ENCODE peak calls at places on chromosome 1, in five cellular contexts. L is pancreas, G is suprapubic skin, S is colonic mucosa, K is astrocyte of the cerebellum. F is an unnamed sample.

GRCh38 chr1:160807738-160808137 is 11.8 kb downstream of the LY9 start:
- DNase-seq in G (no peak), K (no peak), L (no peak), S (no peak), F (no peak)

GRCh38 chr1:29991025-29991424 is 732.4 kb downstream of the MATN1 start:
- DNase-seq in K (no peak), S (peak), L (no peak), G (no peak), F (peak)

GRCh38 chr1:105865546-105865945 is 1190.9 kb upstream of the PRMT6 start:
- DNase-seq in S (no peak), K (no peak), L (no peak), G (no peak), F (no peak)

GRCh38 chr1:117686907-117687306 is 81.1 kb downstream of the TENT5C start:
- DNase-seq in K (no peak), G (no peak), L (no peak), S (no peak), F (no peak)

GRCh38 chr1:31683997-31684396 is 19.8 kb downstream of the COL16A1 start:
- DNase-seq in K (no peak), S (peak), L (no peak), G (no peak), F (no peak)

GRCh38 chr1:6239950-6240768 is 3.8 kb upstream of the HES3 start:
- DNase-seq in G (no peak), L (no peak), S (no peak), K (no peak), F (no peak)

GRCh38 chr1:156420209-156421061 is 51.4 kb downstream of the RHBG start:
- DNase-seq in L (peak), S (no peak), K (no peak), G (no peak), F (no peak)

GRCh38 chr1:17289756-17290155 is 18.2 kb upstream of the PADI4 start:
- DNase-seq in L (no peak), S (no peak), K (peak), G (no peak), F (no peak)

GRCh38 chr1:162386292-162387225 is 5.0 kb downstream of the C1orf226 start:
- DNase-seq in K (no peak), L (no peak), G (no peak), S (no peak), F (peak)

GRCh38 chr1:16625497-16626408 is 12.4 kb upstream of the NBPF1 start:
- DNase-seq in L (peak), G (no peak), S (no peak), K (no peak), F (peak)

GRCh38 chr1:115524211-115524610 is 117.6 kb upstream of the VANGL1 start:
- DNase-seq in S (no peak), K (no peak), G (no peak), L (no peak), F (no peak)

GRCh38 chr1:39268112-39268581 is 63.7 kb downstream of the MACF1 start:
- DNase-seq in L (no peak), S (no peak), K (peak), G (no peak), F (no peak)

GRCh38 chr1:152954436-152954835 is 7.4 kb downstream of the SPRR5 start:
- DNase-seq in K (no peak), S (no peak), G (no peak), L (no peak), F (peak)

GRCh38 chr1:206479164-206480125 is 9.2 kb downstream of the IKBKE start:
- DNase-seq in S (peak), G (no peak), K (peak), L (peak), F (no peak)

GRCh38 chr1:86774305-86775304 is 70.2 kb downstream of the SH3GLB1 start:
- DNase-seq in K (no peak), S (peak), G (peak), L (no peak), F (no peak)

GRCh38 chr1:173864179-173864867 is 3.5 kb downstream of the GAS5 start:
- DNase-seq in K (no peak), S (no peak), L (no peak), G (no peak), F (no peak)

GRCh38 chr1:53373246-53373645 is 45.4 kb upstream of the LRP8 start:
- DNase-seq in S (no peak), K (no peak), G (peak), L (no peak), F (peak)

GRCh38 chr1:172883387-172883791 is 167.4 kb downstream of the TNFSF18 start:
- DNase-seq in L (no peak), G (no peak), K (no peak), S (no peak), F (no peak)

GRCh38 chr1:188715566-188715965 is 1762.1 kb downstream of the BRINP3 start:
- DNase-seq in L (no peak), G (no peak), S (no peak), K (no peak), F (no peak)

GRCh38 chr1:168348146-168348709 is 67.6 kb downstream of the TBX19 start:
- DNase-seq in S (no peak), L (no peak), K (no peak), G (no peak), F (no peak)

GRCh38 chr1:53346814-53347176 is 18.9 kb upstream of the LRP8 start:
- DNase-seq in S (no peak), G (peak), L (peak), K (no peak), F (no peak)

GRCh38 chr1:31382379-31382989 is 9.6 kb upstream of the FABP3 start:
- DNase-seq in S (no peak), L (no peak), G (no peak), K (no peak), F (no peak)

GRCh38 chr1:245859510-245860114 is 647.5 kb downstream of the SMYD3 start:
- DNase-seq in L (no peak), G (no peak), K (no peak), S (no peak), F (no peak)

GRCh38 chr1:59272507-59272906 is 24.4 kb upstream of the FGGY start:
- DNase-seq in L (no peak), G (no peak), S (no peak), K (no peak), F (no peak)

GRCh38 chr1:55823521-55824296 is 608.5 kb upstream of the USP24 start:
- DNase-seq in L (no peak), G (no peak), K (no peak), S (no peak), F (no peak)

GRCh38 chr1:64240209-64240608 is 36.8 kb downstream of the UBE2U start:
- DNase-seq in K (no peak), G (no peak), L (no peak), S (no peak), F (no peak)

GRCh38 chr1:248807067-248807737 is 18.5 kb downstream of the SH3BP5L start:
- DNase-seq in L (peak), S (peak), G (peak), K (no peak), F (no peak)

GRCh38 chr1:32241011-32241763 is 5.8 kb upstream of the FAM167B start:
- DNase-seq in L (peak), S (peak), G (peak), K (no peak), F (no peak)

GRCh38 chr1:13700521-13701273 is 709 bp downstream of the PRDM2 start:
- DNase-seq in K (no peak), L (no peak), S (peak), G (no peak), F (no peak)

GRCh38 chr1:115112496-115113375 is 23.4 kb upstream of the TSPAN2 start:
- DNase-seq in L (peak), S (peak), K (no peak), G (no peak), F (no peak)

GRCh38 chr1:200353232-200353631 is 56.6 kb downstream of the ZNF281 start:
- DNase-seq in G (no peak), K (no peak), S (no peak), L (no peak), F (no peak)

GRCh38 chr1:181119076-181119989 is 30.8 kb downstream of the IER5 start:
- DNase-seq in G (peak), S (no peak), K (no peak), L (no peak), F (no peak)

GRCh38 chr1:3651939-3652537 is at the start of gene TP73:
- DNase-seq in K (no peak), S (no peak), L (peak), G (no peak), F (no peak)

GRCh38 chr1:15364740-15365139 is 44.9 kb upstream of the EFHD2 start:
- DNase-seq in G (no peak), S (no peak), L (no peak), K (no peak), F (no peak)
- TF ChIP-seq CTCF in G (no peak), S (no peak), L (no peak), K (no peak), F (no peak)

GRCh38 chr1:82762829-82763532 is 962.2 kb downstream of the ADGRL2 start:
- DNase-seq in G (no peak), L (no peak), S (no peak), K (no peak), F (no peak)

GRCh38 chr1:82755671-82756070 is 954.9 kb downstream of the ADGRL2 start:
- DNase-seq in G (no peak), S (no peak), L (no peak), K (no peak), F (no peak)

GRCh38 chr1:82759035-82759434 is 958.3 kb downstream of the ADGRL2 start:
- DNase-seq in G (no peak), S (no peak), K (no peak), L (no peak), F (no peak)
- TF ChIP-seq CTCF in G (no peak), S (no peak), K (peak), L (no peak), F (peak)

GRCh38 chr1:109197163-109198042 is 16.3 kb upstream of the SARS1 start:
- DNase-seq in S (no peak), K (peak), L (no peak), G (no peak), F (no peak)
- TF ChIP-seq CTCF in S (no peak), K (no peak), L (no peak), G (no peak), F (no peak)

GRCh38 chr1:203760506-203760905 is 4.5 kb upstream of the LAX1 start:
- DNase-seq in G (no peak), K (no peak), L (no peak), S (no peak), F (no peak)
- TF ChIP-seq CTCF in G (no peak), K (no peak), L (no peak), S (no peak), F (no peak)

DNA sequence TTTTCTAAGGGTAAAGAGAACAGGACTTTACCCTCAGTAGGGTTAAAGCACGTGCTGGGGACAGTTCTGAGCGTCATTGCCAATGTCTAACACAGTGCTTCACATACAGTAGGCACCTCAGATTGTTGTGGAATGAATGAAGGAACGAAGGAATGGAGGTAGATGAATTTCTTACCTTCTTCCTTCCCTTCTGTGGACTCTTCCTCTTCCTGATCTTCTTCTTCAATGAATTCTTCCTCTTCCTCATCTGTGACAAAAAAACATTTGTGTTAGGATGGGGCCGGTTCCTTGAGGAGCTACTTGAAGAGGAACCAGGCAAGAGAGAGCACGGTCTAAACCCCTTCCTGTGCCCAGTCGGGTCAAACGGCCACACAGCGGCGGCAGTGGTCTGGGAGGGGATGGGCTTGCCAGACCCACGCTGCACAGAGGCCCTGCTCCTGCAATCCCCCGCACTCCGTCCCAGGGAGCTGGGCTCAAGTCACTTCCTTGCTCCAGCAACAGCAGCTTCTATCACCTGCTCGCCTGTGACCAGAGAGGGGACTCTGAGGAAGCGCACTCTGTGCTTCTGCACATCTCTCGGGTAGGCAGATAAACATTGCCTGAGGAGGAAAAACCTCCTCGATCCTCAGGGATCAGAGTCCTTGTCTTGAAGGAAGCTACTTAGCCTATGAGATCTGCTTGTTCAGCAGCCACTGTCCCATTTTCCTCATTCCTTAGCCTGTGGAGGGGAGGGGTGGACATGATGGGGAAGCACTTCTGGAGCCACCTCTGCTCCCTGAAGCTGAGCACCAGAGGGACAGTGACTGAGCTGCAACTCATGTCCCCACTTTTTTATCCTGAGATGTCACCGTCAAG is 8.0 kb upstream of the SLC30A2 start:
- DNase-seq in S (no peak), G (no peak), K (no peak), L (no peak), F (no peak)
- TF ChIP-seq CTCF in S (no peak), G (no peak), K (no peak), L (no peak), F (no peak)

GRCh38 chr1:93681095-93681548 is 515 bp downstream of the BCAR3 start:
- DNase-seq in K (no peak), S (no peak), L (peak), G (no peak), F (no peak)

GRCh38 chr1:93680121-93681094 is 1.2 kb downstream of the BCAR3 start:
- DNase-seq in S (peak), L (peak), G (peak), K (no peak), F (peak)

GRCh38 chr1:93679546-93679945 is 2.1 kb downstream of the BCAR3 start:
- DNase-seq in S (no peak), K (no peak), G (no peak), L (no peak), F (no peak)

GRCh38 chr1:93683234-93683633 is 1.6 kb upstream of the BCAR3 start:
- DNase-seq in G (no peak), S (no peak), K (no peak), L (no peak), F (no peak)

GRCh38 chr1:93681549-93682412 is at the start of gene BCAR3:
- DNase-seq in K (no peak), S (peak), G (no peak), L (peak), F (peak)
- TF ChIP-seq CTCF in K (peak), S (no peak), G (no peak), L (no peak), F (peak)

GRCh38 chr1:85428471-85429077 is 36.4 kb downstream of the DDAH1 start:
- DNase-seq in S (no peak), K (no peak), G (no peak), L (no peak), F (no peak)
- TF ChIP-seq CTCF in S (no peak), K (no peak), G (no peak), L (no peak), F (no peak)